ENCODE peak calls at places on chromosomes 6 and 20, in seven cellular contexts. I, G, Y, V, P, T and O are unnamed samples.
A peak's percentile ranks its signal among the peaks of the same experiment; 100 is the strongest.

GRCh38 chr6:42300701-42301100 is 83.0 kb upstream of the MRPS10 start:
- DNase-seq in I (no peak), G (no peak), Y (no peak), V (no peak), P (no peak), T (no peak), O (no peak)

GRCh38 chr20:62561182-62561581 is 81.1 kb upstream of the SLCO4A1 start:
- DNase-seq in I (no peak), G (no peak), Y (no peak), V (no peak), P (no peak), T (no peak), O (no peak)

GRCh38 chr6:113414511-113414910 is 442.6 kb upstream of the MARCKS start:
- DNase-seq in I (no peak), G (no peak), Y (peak; percentile 55), V (no peak), P (peak; percentile 79), T (no peak), O (no peak)

GRCh38 chr20:63574829-63575720 is 1.0 kb upstream of the HELZ2 start:
- DNase-seq in I (peak; percentile 58), G (no peak), Y (no peak), V (no peak), P (no peak), T (no peak), O (no peak)

GRCh38 chr20:49699200-49699992 is 14.3 kb downstream of the B4GALT5 start:
- DNase-seq in I (no peak), G (no peak), Y (no peak), V (no peak), P (peak; percentile 57), T (no peak), O (no peak)

GRCh38 chr20:51372966-51373365 is 169.6 kb downstream of the NFATC2 start:
- DNase-seq in I (no peak), G (no peak), Y (no peak), V (no peak), P (no peak), T (no peak), O (no peak)

GRCh38 chr6:142087950-142088857 is 44.5 kb upstream of the GJE1 start:
- DNase-seq in I (peak; percentile 10), G (no peak), Y (no peak), V (no peak), P (no peak), T (peak; percentile 1), O (no peak)

GRCh38 chr6:90202156-90202555 is 94.5 kb downstream of the BACH2 start:
- DNase-seq in I (no peak), G (no peak), Y (no peak), V (no peak), P (no peak), T (no peak), O (no peak)

GRCh38 chr6:54860739-54861138 is 14.2 kb downstream of the FAM83B start:
- DNase-seq in I (no peak), G (no peak), Y (no peak), V (no peak), P (no peak), T (no peak), O (no peak)

GRCh38 chr20:62069741-62070216 is 4.1 kb upstream of the TAF4 start:
- DNase-seq in I (no peak), G (no peak), Y (peak; percentile 28), V (no peak), P (no peak), T (no peak), O (no peak)

GRCh38 chr20:39269493-39270217 is 307.5 kb downstream of the DHX35 start:
- DNase-seq in I (no peak), G (no peak), Y (no peak), V (no peak), P (peak; percentile 17), T (no peak), O (no peak)

GRCh38 chr20:32019156-32019510 is 8.9 kb downstream of the CCM2L start:
- DNase-seq in I (no peak), G (no peak), Y (no peak), V (peak; percentile 24), P (no peak), T (peak; percentile 82), O (peak; percentile 27)

GRCh38 chr20:3786126-3786484 is 435 bp downstream of the CENPB start:
- DNase-seq in I (peak; percentile 61), G (no peak), Y (peak; percentile 48), V (no peak), P (peak; percentile 67), T (peak; percentile 60), O (no peak)

GRCh38 chr20:33291830-33292355 is 8.9 kb downstream of the BPIFB1 start:
- DNase-seq in I (no peak), G (no peak), Y (peak; percentile 32), V (peak; percentile 56), P (peak; percentile 26), T (peak; percentile 78), O (peak; percentile 70)

DNA sequence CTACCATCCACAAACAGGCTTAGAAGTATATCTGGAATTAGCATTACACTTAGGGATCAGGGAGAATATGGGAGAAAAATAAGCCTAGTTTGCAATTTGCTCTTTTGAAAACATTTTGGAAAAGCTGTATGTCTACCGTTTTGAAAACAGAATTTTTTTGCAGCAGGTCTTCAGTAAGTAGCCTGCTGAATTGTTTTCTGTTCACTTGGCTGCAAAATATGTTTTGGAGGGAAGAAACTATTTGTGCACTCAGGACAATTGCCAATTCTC is 39.6 kb downstream of the ILRUN start:
- DNase-seq in I (no peak), G (no peak), Y (no peak), V (no peak), P (no peak), T (no peak), O (no peak)
- H3K4me1 ChIP-seq in I (peaks cover 49% of the 10 kb centered on the region), G (peaks cover 30% of the 10 kb centered on the region), Y (peaks cover 30% of the 10 kb centered on the region), V (peaks cover 11% of the 10 kb centered on the region), P (peaks cover 26% of the 10 kb centered on the region), T (no peaks in the 10 kb centered on the region), O (no peaks in the 10 kb centered on the region)

GRCh38 chr6:33695451-33695855 is 16.0 kb downstream of the UQCC2 start:
- DNase-seq in I (no peak), G (no peak), Y (no peak), V (no peak), P (no peak), T (no peak), O (no peak)

GRCh38 chr6:33693186-33694158 is 18.0 kb downstream of the UQCC2 start:
- DNase-seq in I (no peak), G (no peak), Y (no peak), V (no peak), P (no peak), T (no peak), O (no peak)

GRCh38 chr6:33696076-33696475 is 15.4 kb downstream of the UQCC2 start:
- DNase-seq in I (no peak), G (no peak), Y (no peak), V (no peak), P (no peak), T (no peak), O (no peak)

GRCh38 chr6:33694401-33694931 is 17.0 kb downstream of the UQCC2 start:
- DNase-seq in I (no peak), G (no peak), Y (no peak), V (no peak), P (peak; percentile 84), T (no peak), O (no peak)

DNA sequence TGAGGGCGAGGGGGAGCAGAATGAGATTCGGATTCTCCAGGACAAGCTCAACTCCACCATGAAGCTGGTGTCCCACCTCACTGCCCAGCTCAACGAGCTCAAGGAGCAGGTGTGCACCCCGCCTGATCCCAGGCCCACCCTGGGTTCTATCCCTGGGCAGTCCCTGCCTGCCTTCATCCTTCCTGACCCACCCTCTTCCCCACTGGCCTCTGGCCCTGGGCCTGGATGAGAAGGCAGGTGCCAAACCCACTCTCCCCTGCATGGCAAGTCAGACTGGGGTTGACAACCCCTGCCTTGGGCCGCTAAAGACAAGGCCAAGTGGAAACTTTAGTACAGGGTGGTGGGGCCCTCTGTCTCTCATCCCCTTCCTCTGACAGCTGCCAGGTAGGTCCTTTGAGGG is 16.5 kb downstream of the UQCC2 start:
- DNase-seq in I (no peak), G (no peak), Y (no peak), V (no peak), P (no peak), T (no peak), O (no peak)
- H3K4me1 ChIP-seq in I (peaks cover 67% of the 10 kb centered on the region), G (peaks cover 4% of the 10 kb centered on the region), Y (no peaks in the 10 kb centered on the region), V (peaks cover 4% of the 10 kb centered on the region), P (peaks cover 69% of the 10 kb centered on the region), T (peaks cover 3% of the 10 kb centered on the region), O (no peaks in the 10 kb centered on the region)

GRCh38 chr6:14283600-14284235 is 166.1 kb downstream of the CD83 start:
- DNase-seq in I (no peak), G (no peak), Y (no peak), V (no peak), P (no peak), T (peak; percentile 28), O (no peak)

GRCh38 chr6:14288910-14289309 is 171.3 kb downstream of the CD83 start:
- DNase-seq in I (no peak), G (no peak), Y (no peak), V (no peak), P (no peak), T (no peak), O (no peak)

GRCh38 chr6:14286144-14286543 is 168.6 kb downstream of the CD83 start:
- DNase-seq in I (no peak), G (no peak), Y (no peak), V (no peak), P (no peak), T (no peak), O (no peak)

GRCh38 chr6:14284969-14285368 is 167.4 kb downstream of the CD83 start:
- DNase-seq in I (no peak), G (no peak), Y (no peak), V (no peak), P (no peak), T (no peak), O (no peak)

DNA sequence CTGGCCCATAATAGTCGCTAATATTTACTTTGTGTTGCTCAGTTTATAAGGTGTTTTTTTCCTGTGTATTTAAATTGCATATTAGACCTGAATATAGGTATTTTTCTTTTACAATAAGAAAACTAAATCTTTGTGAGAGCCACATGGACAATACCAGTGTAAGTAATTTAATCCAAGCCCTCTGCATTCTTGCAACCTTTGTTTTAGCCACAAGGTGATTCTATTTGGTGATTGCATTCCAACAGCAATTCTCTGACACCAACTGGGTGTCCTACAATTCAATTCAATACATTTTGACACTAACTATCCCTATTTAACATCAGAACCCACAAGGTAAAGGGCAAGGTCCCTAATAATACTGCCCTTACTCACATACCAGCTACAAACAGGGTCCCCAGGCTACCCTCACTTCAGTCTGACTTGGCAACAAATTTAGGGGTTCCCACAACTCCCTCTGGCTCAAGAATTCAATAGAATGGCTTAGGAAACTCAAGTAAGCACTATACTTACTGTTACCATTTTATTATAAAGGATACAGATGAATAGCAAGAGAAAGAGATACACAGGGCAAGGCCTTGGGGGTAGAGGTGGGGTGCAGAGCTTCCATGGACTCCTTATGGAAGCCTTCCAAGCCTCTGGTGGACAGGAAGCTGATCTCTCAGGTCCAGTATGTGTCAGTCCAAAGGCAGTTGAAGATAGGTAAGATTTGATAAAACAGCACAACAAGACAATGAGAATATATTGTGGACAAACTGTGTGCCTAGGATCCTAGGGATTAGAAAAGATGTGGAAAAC is 169.3 kb downstream of the CD83 start:
- DNase-seq in I (no peak), G (no peak), Y (no peak), V (no peak), P (no peak), T (no peak), O (no peak)
- H3K4me1 ChIP-seq in I (no peaks in the 10 kb centered on the region), G (peaks cover 20% of the 10 kb centered on the region), Y (no peaks in the 10 kb centered on the region), V (peaks cover 5% of the 10 kb centered on the region), P (no peaks in the 10 kb centered on the region), T (peaks cover 6% of the 10 kb centered on the region), O (no peaks in the 10 kb centered on the region)

DNA sequence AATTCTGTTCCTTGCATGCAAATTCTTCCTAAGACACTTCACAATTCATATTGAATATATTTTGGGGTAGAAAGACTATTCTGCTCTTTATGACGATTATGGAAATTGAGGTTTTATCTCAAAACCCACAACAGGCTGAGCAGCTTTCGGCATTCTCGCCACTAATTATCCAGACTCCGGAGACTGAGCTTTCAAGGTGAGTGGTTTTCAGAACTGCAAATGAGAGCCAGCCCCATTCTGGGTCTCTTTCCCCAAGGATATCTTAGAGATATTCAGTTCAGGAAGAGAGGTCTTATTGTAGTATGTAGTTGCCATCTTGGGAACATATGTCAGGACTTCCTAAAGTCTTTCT is 21.7 kb upstream of the AKIRIN2 start:
- DNase-seq in I (no peak), G (no peak), Y (no peak), V (no peak), P (no peak), T (no peak), O (no peak)
- H3K4me1 ChIP-seq in I (peaks cover 44% of the 10 kb centered on the region), G (peaks cover 10% of the 10 kb centered on the region), Y (no peaks in the 10 kb centered on the region), V (peaks cover 11% of the 10 kb centered on the region), P (peaks cover 11% of the 10 kb centered on the region), T (peaks cover 15% of the 10 kb centered on the region), O (peaks cover 2% of the 10 kb centered on the region)